ENCODE peak calls at places on chromosomes 16 and 17, in six cellular contexts. E, X, L, Z, O and N are unnamed samples.

GRCh38 chr17:81513669-81514484 is 1.3 kb upstream of the ACTG1 start:
- DNase-seq in E (peak), X (peak), L (peak), Z (peak), O (peak), N (peak)

GRCh38 chr17:39894681-39895376 is 23.6 kb downstream of the GSDMB start:
- DNase-seq in E (no peak), X (no peak), L (no peak), Z (no peak), O (no peak), N (no peak)

GRCh38 chr17:45857977-45858708 is 13.5 kb downstream of the SPPL2C start:
- DNase-seq in E (no peak), X (no peak), L (no peak), Z (peak), O (peak), N (peak)

GRCh38 chr17:63626551-63627228 is 4.5 kb downstream of the MAP3K3 start:
- DNase-seq in E (no peak), X (no peak), L (no peak), Z (peak), O (no peak), N (no peak)

GRCh38 chr17:55495239-55495638 is 16.0 kb downstream of the SMIM36 start:
- DNase-seq in E (no peak), X (no peak), L (no peak), Z (no peak), O (no peak), N (no peak)

GRCh38 chr16:28511031-28511430 is 4.4 kb upstream of the IL27 start:
- DNase-seq in E (no peak), X (no peak), L (no peak), Z (no peak), O (no peak), N (no peak)

GRCh38 chr17:68771867-68772515 is 170.8 kb upstream of the FAM20A start:
- DNase-seq in E (no peak), X (no peak), L (no peak), Z (peak), O (peak), N (no peak)

GRCh38 chr16:89685916-89686315 is 573 bp upstream of the CDK10 start:
- DNase-seq in E (no peak), X (no peak), L (no peak), Z (no peak), O (no peak), N (no peak)

GRCh38 chr16:4505356-4506153 is 29.4 kb downstream of the HMOX2 start:
- DNase-seq in E (no peak), X (no peak), L (no peak), Z (no peak), O (no peak), N (no peak)

GRCh38 chr16:86945166-86945900 is 367.0 kb downstream of the FOXL1 start:
- DNase-seq in E (no peak), X (no peak), L (no peak), Z (no peak), O (no peak), N (no peak)

GRCh38 chr17:4945176-4945943 is 3.0 kb downstream of the PFN1 start:
- DNase-seq in E (peak), X (peak), L (peak), Z (peak), O (no peak), N (peak)

GRCh38 chr16:29990883-29991570 is 4.4 kb downstream of the HIRIP3 start:
- DNase-seq in E (no peak), X (no peak), L (no peak), Z (no peak), O (no peak), N (peak)

GRCh38 chr16:68642436-68643064 is 2.6 kb upstream of the CDH3 start:
- DNase-seq in E (no peak), X (no peak), L (no peak), Z (no peak), O (peak), N (no peak)

GRCh38 chr17:68456529-68457167 is 648 bp downstream of the WIPI1 start:
- DNase-seq in E (peak), X (peak), L (peak), Z (peak), O (peak), N (peak)

GRCh38 chr16:49855822-49856740 is at the start of gene ZNF423:
- DNase-seq in E (no peak), X (peak), L (no peak), Z (no peak), O (peak), N (peak)

GRCh38 chr16:73011926-73012325 is 36.0 kb downstream of the ZFHX3 start:
- DNase-seq in E (peak), X (no peak), L (no peak), Z (no peak), O (no peak), N (no peak)

GRCh38 chr17:28982191-28982793 is 23.5 kb downstream of the SEZ6 start:
- DNase-seq in E (no peak), X (peak), L (no peak), Z (no peak), O (no peak), N (peak)

GRCh38 chr16:660459-661183 is 7.3 kb upstream of the RHOT2 start:
- DNase-seq in E (peak), X (peak), L (peak), Z (peak), O (peak), N (peak)

GRCh38 chr16:76338472-76338871 is 61.3 kb downstream of the CNTNAP4 start:
- DNase-seq in E (no peak), X (no peak), L (no peak), Z (no peak), O (no peak), N (no peak)

GRCh38 chr17:11986939-11987329 is 10.3 kb downstream of the ZNF18 start:
- DNase-seq in E (no peak), X (no peak), L (no peak), Z (peak), O (peak), N (peak)

GRCh38 chr17:5380491-5381135 is 38.8 kb downstream of the NUP88 start:
- DNase-seq in E (no peak), X (no peak), L (no peak), Z (peak), O (no peak), N (no peak)

GRCh38 chr17:20925091-20925490 is 117.7 kb downstream of the USP22 start:
- DNase-seq in E (no peak), X (no peak), L (no peak), Z (peak), O (no peak), N (no peak)

GRCh38 chr16:24125199-24125598 is 130.9 kb upstream of the CACNG3 start:
- DNase-seq in E (no peak), X (no peak), L (no peak), Z (no peak), O (no peak), N (no peak)

GRCh38 chr16:67546761-67547422 is 15.4 kb upstream of the CTCF start:
- DNase-seq in E (no peak), X (peak), L (peak), Z (peak), O (peak), N (peak)

GRCh38 chr16:50172195-50172922 is 19.3 kb downstream of the TENT4B start:
- DNase-seq in E (no peak), X (no peak), L (no peak), Z (no peak), O (no peak), N (no peak)

GRCh38 chr16:66334856-66335255 is 31.6 kb upstream of the CDH5 start:
- DNase-seq in E (no peak), X (no peak), L (no peak), Z (no peak), O (no peak), N (no peak)

GRCh38 chr17:27360507-27360906 is 66.6 kb downstream of the WSB1 start:
- DNase-seq in E (no peak), X (no peak), L (no peak), Z (no peak), O (no peak), N (no peak)

GRCh38 chr17:38464251-38464722 is 36.0 kb downstream of the ARHGAP23 start:
- DNase-seq in E (no peak), X (peak), L (peak), Z (no peak), O (no peak), N (peak)

GRCh38 chr17:44348234-44348987 is 3.3 kb downstream of the GRN start:
- DNase-seq in E (no peak), X (no peak), L (no peak), Z (no peak), O (no peak), N (no peak)

GRCh38 chr17:33520404-33521032 is 227.4 kb upstream of the ASIC2 start:
- DNase-seq in E (no peak), X (peak), L (peak), Z (peak), O (peak), N (peak)

GRCh38 chr17:38896373-38896954 is 26.6 kb downstream of the LASP1 start:
- DNase-seq in E (no peak), X (no peak), L (no peak), Z (no peak), O (no peak), N (peak)

GRCh38 chr17:75019146-75019545 is 6.7 kb downstream of the MRPL58 start:
- DNase-seq in E (no peak), X (no peak), L (no peak), Z (no peak), O (no peak), N (no peak)

GRCh38 chr17:59753522-59754467 is 46.3 kb downstream of the VMP1 start:
- DNase-seq in E (peak), X (peak), L (no peak), Z (peak), O (peak), N (no peak)

GRCh38 chr17:16969931-16970906 is 1.7 kb downstream of the TNFRSF13B start:
- DNase-seq in E (no peak), X (no peak), L (no peak), Z (no peak), O (no peak), N (no peak)

GRCh38 chr16:361872-362701 is 8.3 kb downstream of the MRPL28 start:
- DNase-seq in E (peak), X (peak), L (peak), Z (peak), O (peak), N (peak)

GRCh38 chr17:31534223-31534888 is 142.9 kb downstream of the RAB11FIP4 start:
- DNase-seq in E (no peak), X (no peak), L (no peak), Z (no peak), O (no peak), N (no peak)

GRCh38 chr17:82734987-82735866 is at the start of gene FN3K:
- DNase-seq in E (peak), X (peak), L (peak), Z (peak), O (peak), N (peak)

GRCh38 chr16:1766701-1767100 is 4.6 kb downstream of the NME3 start:
- DNase-seq in E (no peak), X (no peak), L (no peak), Z (no peak), O (no peak), N (no peak)

GRCh38 chr16:1765826-1766225 is 5.5 kb downstream of the NME3 start:
- DNase-seq in E (no peak), X (no peak), L (no peak), Z (no peak), O (no peak), N (no peak)

GRCh38 chr16:1768061-1768766 is 3.1 kb downstream of the NME3 start:
- DNase-seq in E (no peak), X (no peak), L (no peak), Z (no peak), O (no peak), N (no peak)

GRCh38 chr16:1766231-1766630 is 5.1 kb downstream of the NME3 start:
- DNase-seq in E (no peak), X (no peak), L (no peak), Z (no peak), O (no peak), N (no peak)

GRCh38 chr16:1767116-1767994 is 4.0 kb downstream of the NME3 start:
- DNase-seq in E (no peak), X (no peak), L (no peak), Z (no peak), O (no peak), N (no peak)
- H3K27ac ChIP-seq in E (no peak), X (no peak), L (no peak), Z (no peak), O (no peak), N (no peak)

DNA sequence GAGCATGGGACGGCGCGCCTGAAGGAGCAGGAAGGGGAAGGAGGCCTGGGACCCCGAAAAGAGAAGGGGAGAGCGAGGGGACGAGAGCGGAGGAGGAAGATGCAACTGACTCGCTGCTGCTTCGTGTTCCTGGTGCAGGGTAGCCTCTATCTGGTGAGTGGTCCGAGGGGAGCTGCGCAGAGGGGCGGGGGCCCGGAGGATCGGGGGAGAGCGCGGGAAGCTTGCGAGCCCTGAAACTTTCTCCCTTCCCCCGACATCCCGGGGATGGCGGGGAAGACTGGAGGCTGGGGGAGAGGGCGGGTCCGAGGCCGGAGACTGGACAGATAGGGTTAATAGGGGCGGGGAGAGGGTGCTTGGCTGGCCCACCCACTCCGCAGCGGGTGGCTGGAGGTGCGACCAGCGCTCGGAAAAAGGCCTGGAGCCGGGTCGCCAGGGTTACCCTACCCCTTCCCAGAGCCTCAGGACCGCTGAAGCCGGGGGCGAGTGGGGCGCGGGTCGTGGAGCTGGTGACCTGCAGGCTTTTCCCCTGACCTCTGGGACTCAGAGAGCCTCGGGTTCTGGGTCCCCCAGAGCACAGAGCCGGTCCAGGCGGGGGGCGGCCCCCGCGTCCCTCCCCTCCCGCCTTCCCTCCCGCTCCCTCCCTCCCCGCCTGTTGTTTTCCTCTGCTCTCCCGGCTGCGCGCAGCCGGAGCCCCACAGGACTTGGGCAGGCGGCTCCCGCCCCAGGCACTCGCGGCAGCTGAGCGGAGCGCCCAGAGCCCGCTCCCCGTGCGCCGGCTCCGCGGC is 642 bp downstream of the NXPH3 start:
- DNase-seq in E (no peak), X (peak), L (peak), Z (peak), O (peak), N (peak)
- H3K4me3 ChIP-seq in E (peak), X (peak), L (peak), Z (peak), O (peak), N (peak)

GRCh38 chr16:21075252-21075651 is 75.4 kb downstream of the DNAH3 start:
- DNase-seq in E (peak), X (no peak), L (no peak), Z (no peak), O (no peak), N (no peak)
- H3K27ac ChIP-seq in E (no peak), X (no peak), L (no peak), Z (no peak), O (peak), N (no peak)

GRCh38 chr17:57557363-57557762 is 187.7 kb downstream of the CCDC182 start:
- DNase-seq in E (no peak), X (no peak), L (no peak), Z (no peak), O (no peak), N (no peak)
- H3K4me3 ChIP-seq in E (no peak), X (no peak), L (no peak), Z (no peak), O (no peak), N (no peak)

GRCh38 chr16:21608647-21609328 is 9.4 kb downstream of the METTL9 start:
- DNase-seq in E (no peak), X (no peak), L (no peak), Z (no peak), O (no peak), N (no peak)
- H3K27ac ChIP-seq in E (no peak), X (no peak), L (no peak), Z (no peak), O (no peak), N (no peak)

GRCh38 chr17:42112552-42113176 is at the start of gene DHX58:
- DNase-seq in E (peak), X (peak), L (peak), Z (peak), O (no peak), N (peak)

GRCh38 chr17:42110301-42111264 is 1.9 kb downstream of the DHX58 start:
- DNase-seq in E (no peak), X (no peak), L (no peak), Z (no peak), O (no peak), N (peak)

GRCh38 chr17:42111901-42112551 is 488 bp downstream of the DHX58 start:
- DNase-seq in E (no peak), X (no peak), L (no peak), Z (peak), O (no peak), N (peak)

GRCh38 chr17:42109086-42109485 is 3.4 kb downstream of the DHX58 start:
- DNase-seq in E (no peak), X (no peak), L (no peak), Z (no peak), O (no peak), N (peak)

GRCh38 chr17:42111265-42111636 is 1.3 kb downstream of the DHX58 start:
- DNase-seq in E (no peak), X (no peak), L (no peak), Z (no peak), O (no peak), N (peak)
- H3K4me3 ChIP-seq in E (peak), X (no peak), L (peak), Z (no peak), O (no peak), N (no peak)

GRCh38 chr17:72534776-72535175 is 414.0 kb downstream of the SOX9 start:
- DNase-seq in E (no peak), X (no peak), L (no peak), Z (no peak), O (no peak), N (no peak)

GRCh38 chr17:72536788-72537187 is 416.0 kb downstream of the SOX9 start:
- DNase-seq in E (no peak), X (no peak), L (no peak), Z (no peak), O (no peak), N (no peak)

GRCh38 chr17:72534265-72534664 is 413.4 kb downstream of the SOX9 start:
- DNase-seq in E (no peak), X (no peak), L (no peak), Z (no peak), O (no peak), N (no peak)

GRCh38 chr17:72535779-72536178 is 415.0 kb downstream of the SOX9 start:
- DNase-seq in E (no peak), X (no peak), L (no peak), Z (no peak), O (no peak), N (no peak)

GRCh38 chr17:72535346-72535745 is 414.5 kb downstream of the SOX9 start:
- DNase-seq in E (no peak), X (no peak), L (no peak), Z (no peak), O (no peak), N (no peak)
- H3K27ac ChIP-seq in E (no peak), X (no peak), L (no peak), Z (no peak), O (no peak), N (no peak)

GRCh38 chr17:77734371-77735050 is 224.0 kb upstream of the TNRC6C start:
- DNase-seq in E (peak), X (peak), L (peak), Z (peak), O (peak), N (peak)

GRCh38 chr17:77736207-77736600 is 222.3 kb upstream of the TNRC6C start:
- DNase-seq in E (no peak), X (peak), L (peak), Z (no peak), O (peak), N (peak)

GRCh38 chr17:77735051-77735340 is 223.5 kb upstream of the TNRC6C start:
- DNase-seq in E (no peak), X (no peak), L (no peak), Z (no peak), O (no peak), N (no peak)

GRCh38 chr17:77736721-77737120 is 221.8 kb upstream of the TNRC6C start:
- DNase-seq in E (no peak), X (peak), L (no peak), Z (no peak), O (no peak), N (no peak)

DNA sequence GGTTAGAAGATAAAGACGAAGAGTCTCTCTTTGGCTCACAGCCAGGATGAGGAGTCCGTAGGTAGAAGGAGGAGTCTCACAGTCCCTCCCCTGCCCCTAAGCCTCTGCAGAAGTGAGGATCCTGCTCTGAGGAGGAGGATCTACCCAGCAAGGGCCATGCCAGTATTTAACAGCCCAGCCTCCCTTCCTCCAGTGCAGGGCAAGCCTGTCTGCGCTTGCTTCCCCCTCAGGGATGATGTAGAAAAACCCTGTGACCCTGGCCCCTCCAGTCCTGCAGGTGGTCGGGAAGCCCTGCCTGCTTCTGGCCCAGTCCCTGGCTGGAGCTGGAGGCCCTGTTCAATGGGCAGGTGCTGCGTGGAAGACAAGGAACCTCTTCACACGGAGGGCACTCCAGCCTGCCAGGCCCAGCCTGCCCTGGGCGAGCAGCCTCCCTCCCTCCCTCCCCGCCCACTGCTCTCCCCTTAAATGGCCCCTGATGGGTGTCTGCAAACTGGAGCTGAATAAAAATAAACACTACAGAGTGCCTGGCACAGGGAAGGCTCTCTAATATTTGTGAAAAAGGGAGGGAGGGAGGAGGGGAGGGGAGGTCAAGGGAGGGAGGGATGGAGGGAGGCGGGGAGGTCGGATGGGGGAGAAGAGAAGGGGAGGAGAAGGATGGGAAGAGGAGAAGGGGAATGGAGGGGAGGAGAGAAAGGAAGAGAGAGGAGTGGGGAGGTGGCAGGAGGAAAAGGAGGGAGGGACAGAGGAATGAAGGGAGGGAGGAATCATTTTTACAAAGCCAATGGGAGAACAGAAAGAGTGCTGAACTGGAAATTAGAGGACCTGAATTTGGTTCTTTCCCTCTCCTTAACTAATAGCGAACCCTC is 222.9 kb upstream of the TNRC6C start:
- DNase-seq in E (no peak), X (peak), L (peak), Z (peak), O (peak), N (peak)
- H3K4me3 ChIP-seq in E (no peak), X (peak), L (peak), Z (no peak), O (no peak), N (no peak)